ENCODE peak calls at places on chromosome 19, in six cellular contexts. Y, D, I, C, S and R are unnamed samples.

GRCh38 chr19:13025819-13026477 is 30.7 kb downstream of the NFIX start:
- DNase-seq in Y (no peak), D (no peak), I (no peak), C (no peak), S (no peak), R (no peak)

GRCh38 chr19:42253245-42254082 is 1.5 kb downstream of the ERF start:
- DNase-seq in Y (peak), D (no peak), I (peak), C (no peak), S (peak), R (peak)

GRCh38 chr19:18300930-18301717 is 19.7 kb upstream of the JUND start:
- DNase-seq in Y (no peak), D (peak), I (peak), C (no peak), S (peak), R (no peak)

GRCh38 chr19:3068071-3068470 is 5.8 kb upstream of the TLE5 start:
- DNase-seq in Y (no peak), D (no peak), I (no peak), C (no peak), S (no peak), R (no peak)

GRCh38 chr19:41031926-41032325 is 40.8 kb downstream of the CYP2B6 start:
- DNase-seq in Y (no peak), D (no peak), I (no peak), C (no peak), S (no peak), R (no peak)

GRCh38 chr19:42316223-42317211 is 3.4 kb downstream of the TMEM145 start:
- DNase-seq in Y (no peak), D (no peak), I (no peak), C (no peak), S (no peak), R (no peak)

GRCh38 chr19:23098988-23099387 is 17.8 kb upstream of the ZNF730 start:
- DNase-seq in Y (no peak), D (peak), I (no peak), C (no peak), S (no peak), R (no peak)

GRCh38 chr19:18833849-18834643 is 2.3 kb downstream of the UPF1 start:
- DNase-seq in Y (no peak), D (no peak), I (no peak), C (no peak), S (no peak), R (no peak)

GRCh38 chr19:13069415-13070369 is 33.0 kb downstream of the LYL1 start:
- DNase-seq in Y (no peak), D (no peak), I (no peak), C (no peak), S (no peak), R (no peak)

GRCh38 chr19:1956868-1957492 is 16.0 kb downstream of the CSNK1G2 start:
- DNase-seq in Y (no peak), D (no peak), I (peak), C (no peak), S (no peak), R (peak)

GRCh38 chr19:51185069-51185867 is 39.6 kb upstream of the CD33 start:
- DNase-seq in Y (no peak), D (no peak), I (no peak), C (no peak), S (no peak), R (no peak)

GRCh38 chr19:10295847-10296591 is 6.3 kb downstream of the ICAM5 start:
- DNase-seq in Y (peak), D (no peak), I (no peak), C (no peak), S (no peak), R (no peak)

GRCh38 chr19:8363803-8364771 is at the start of gene ANGPTL4:
- DNase-seq in Y (peak), D (peak), I (peak), C (no peak), S (peak), R (peak)

GRCh38 chr19:30255783-30256509 is 116.2 kb upstream of the ZNF536 start:
- DNase-seq in Y (peak), D (no peak), I (no peak), C (no peak), S (no peak), R (no peak)

GRCh38 chr19:40461669-40462221 is 3.8 kb downstream of the BLVRB start:
- DNase-seq in Y (no peak), D (no peak), I (peak), C (no peak), S (no peak), R (no peak)

GRCh38 chr19:47757617-47758432 is 12.5 kb downstream of the NOP53 start:
- DNase-seq in Y (no peak), D (no peak), I (no peak), C (no peak), S (no peak), R (no peak)

GRCh38 chr19:38073806-38074685 is 150.0 kb downstream of the DPF1 start:
- DNase-seq in Y (peak), D (no peak), I (no peak), C (no peak), S (no peak), R (no peak)

GRCh38 chr19:35347171-35347929 is at the start of gene FFAR1:
- DNase-seq in Y (no peak), D (no peak), I (peak), C (no peak), S (no peak), R (no peak)

GRCh38 chr19:8571006-8571411 is 6.2 kb downstream of the MYO1F start:
- DNase-seq in Y (no peak), D (peak), I (no peak), C (peak), S (peak), R (peak)

GRCh38 chr19:50663280-50663790 is 14.1 kb downstream of the C19orf81 start:
- DNase-seq in Y (no peak), D (no peak), I (no peak), C (no peak), S (no peak), R (no peak)

GRCh38 chr19:40224342-40225148 is 1.9 kb downstream of the CCNP start:
- DNase-seq in Y (no peak), D (no peak), I (no peak), C (no peak), S (no peak), R (no peak)

GRCh38 chr19:31659897-31660210 is 310.6 kb upstream of the TSHZ3 start:
- DNase-seq in Y (no peak), D (no peak), I (no peak), C (no peak), S (no peak), R (no peak)

GRCh38 chr19:1486720-1487575 is 3.2 kb downstream of the PCSK4 start:
- DNase-seq in Y (no peak), D (no peak), I (no peak), C (no peak), S (no peak), R (no peak)

GRCh38 chr19:47143322-47144073 is 12.9 kb downstream of the SAE1 start:
- DNase-seq in Y (no peak), D (no peak), I (peak), C (no peak), S (no peak), R (no peak)

GRCh38 chr19:16143399-16144215 is at the start of gene HSH2D:
- DNase-seq in Y (no peak), D (no peak), I (no peak), C (peak), S (no peak), R (no peak)

GRCh38 chr19:8208119-8208709 is 956 bp upstream of the CERS4 start:
- DNase-seq in Y (no peak), D (no peak), I (peak), C (no peak), S (no peak), R (no peak)

GRCh38 chr19:35037716-35038622 is 3.6 kb upstream of the HPN start:
- DNase-seq in Y (no peak), D (no peak), I (no peak), C (no peak), S (no peak), R (no peak)

GRCh38 chr19:5018224-5019015 is 49.5 kb downstream of the KDM4B start:
- DNase-seq in Y (no peak), D (peak), I (no peak), C (no peak), S (no peak), R (no peak)

GRCh38 chr19:43809762-43810696 is 7.8 kb upstream of the LYPD5 start:
- DNase-seq in Y (no peak), D (peak), I (no peak), C (no peak), S (no peak), R (no peak)

GRCh38 chr19:49837425-49837824 is 13.5 kb upstream of the PTOV1 start:
- DNase-seq in Y (no peak), D (no peak), I (no peak), C (no peak), S (no peak), R (no peak)

GRCh38 chr19:43425567-43426392 is 11.1 kb downstream of the TEX101 start:
- DNase-seq in Y (no peak), D (no peak), I (peak), C (no peak), S (no peak), R (no peak)

GRCh38 chr19:584240-585001 is 5.3 kb upstream of the HCN2 start:
- DNase-seq in Y (peak), D (no peak), I (no peak), C (peak), S (peak), R (peak)

GRCh38 chr19:44972802-44973201 is 17.6 kb downstream of the CLPTM1 start:
- DNase-seq in Y (no peak), D (no peak), I (no peak), C (no peak), S (no peak), R (no peak)

GRCh38 chr19:51166846-51167490 is 24.9 kb downstream of the SIGLEC7 start:
- DNase-seq in Y (no peak), D (no peak), I (no peak), C (peak), S (no peak), R (no peak)

GRCh38 chr19:45150731-45151725 is 9.8 kb downstream of the NKPD1 start:
- DNase-seq in Y (no peak), D (no peak), I (no peak), C (no peak), S (no peak), R (no peak)

GRCh38 chr19:28169168-28169862 is 1043.6 kb downstream of the UQCRFS1 start:
- DNase-seq in Y (no peak), D (no peak), I (no peak), C (no peak), S (no peak), R (no peak)

GRCh38 chr19:56111601-56112312 is 9.3 kb downstream of the ZNF787 start:
- DNase-seq in Y (no peak), D (no peak), I (peak), C (peak), S (peak), R (peak)

GRCh38 chr19:13573268-13573667 is 67.0 kb upstream of the CACNA1A start:
- DNase-seq in Y (no peak), D (no peak), I (no peak), C (no peak), S (no peak), R (no peak)

GRCh38 chr19:12090807-12091206 is 26.3 kb downstream of the ZNF844 start:
- DNase-seq in Y (no peak), D (peak), I (peak), C (peak), S (peak), R (no peak)